ENCODE peak calls at places on chromosome 10, in four cellular contexts. N is IMR-90, L is OCI-LY7, Y is cardiac muscle cell. C is an unnamed sample.

GRCh38 chr10:69481280-69481679 is 30.0 kb downstream of the TSPAN15 start:
- DNase-seq in N (no peak), L (peak; percentile 52), Y (no peak), C (peak; percentile 36)

GRCh38 chr10:97406064-97406463 is 4.9 kb upstream of the RRP12 start:
- DNase-seq in L (no peak), N (no peak), Y (no peak), C (no peak)

GRCh38 chr10:89633484-89633883 is 11.6 kb downstream of the PANK1 start:
- DNase-seq in Y (peak; percentile 72), L (no peak), N (peak; percentile 91), C (no peak)

GRCh38 chr10:123043409-123043925 is 34.7 kb downstream of the ACADSB start:
- DNase-seq in L (peak; percentile 76), Y (peak; percentile 70), N (peak; percentile 67), C (peak; percentile 84)

GRCh38 chr10:62813453-62813852 is 2.7 kb downstream of the EGR2 start:
- DNase-seq in Y (no peak), L (no peak), N (no peak), C (no peak)

GRCh38 chr10:47363781-47364180 is 15.6 kb downstream of the RBP3 start:
- DNase-seq in L (no peak), Y (no peak), N (no peak), C (no peak)

GRCh38 chr10:110285501-110285900 is 19.2 kb downstream of the SMNDC1 start:
- DNase-seq in Y (no peak), N (no peak), L (no peak), C (no peak)

GRCh38 chr10:63297941-63298340 is 164.8 kb downstream of the NRBF2 start:
- DNase-seq in L (no peak), N (no peak), Y (no peak), C (no peak)

GRCh38 chr10:104337985-104338735 is at the start of gene ITPRIP:
- DNase-seq in Y (peak; percentile 91), N (peak; percentile 87), L (peak; percentile 87), C (peak; percentile 80)

GRCh38 chr10:36383349-36383748 is 741.3 kb upstream of the FZD8 start:
- DNase-seq in L (no peak), Y (no peak), N (no peak), C (peak; percentile 18)

GRCh38 chr10:16832351-16833080 is 15.3 kb upstream of the RSU1 start:
- DNase-seq in N (peak; percentile 90), Y (peak; percentile 93), L (no peak), C (no peak)

GRCh38 chr10:66625709-66626590 is 299.9 kb upstream of the LRRTM3 start:
- DNase-seq in L (no peak), N (no peak), Y (no peak), C (no peak)

GRCh38 chr10:114684085-114684821 is 26.2 kb upstream of the ABLIM1 start:
- DNase-seq in Y (peak; percentile 54), N (peak; percentile 30), L (no peak), C (no peak)

GRCh38 chr10:30000802-30001571 is 58.4 kb downstream of the JCAD start:
- DNase-seq in N (peak; percentile 93), Y (peak; percentile 97), L (no peak), C (no peak)

GRCh38 chr10:122331615-122332446 is 42.7 kb upstream of the PLEKHA1 start:
- DNase-seq in Y (no peak), N (no peak), L (no peak), C (no peak)

GRCh38 chr10:21049482-21049881 is 152.4 kb upstream of the NEBL start:
- DNase-seq in N (no peak), Y (no peak), L (no peak), C (no peak)

GRCh38 chr10:63896992-63897391 is 375.8 kb downstream of the REEP3 start:
- DNase-seq in N (no peak), L (no peak), Y (no peak), C (no peak)

GRCh38 chr10:108412323-108412722 is 1247.8 kb upstream of the SORCS1 start:
- DNase-seq in Y (no peak), N (no peak), L (no peak), C (no peak)

GRCh38 chr10:15237351-15237750 is 68.9 kb upstream of the NMT2 start:
- DNase-seq in Y (peak; percentile 68), N (peak; percentile 54), L (no peak), C (no peak)

GRCh38 chr10:101011517-101012423 is 12.2 kb downstream of the LZTS2 start:
- DNase-seq in Y (no peak), L (no peak), N (peak; percentile 29), C (no peak)

GRCh38 chr10:23461557-23461956 is 22.7 kb downstream of the OTUD1 start:
- DNase-seq in Y (no peak), L (no peak), N (no peak), C (no peak)

GRCh38 chr10:124875596-124875995 is 66.3 kb upstream of the ZRANB1 start:
- DNase-seq in N (peak; percentile 46), L (no peak), Y (peak; percentile 40), C (no peak)

GRCh38 chr10:79135790-79136189 is 67.0 kb downstream of the ZMIZ1 start:
- DNase-seq in L (no peak), Y (no peak), N (no peak), C (no peak)

GRCh38 chr10:25113231-25114035 is 61.4 kb upstream of the GPR158 start:
- DNase-seq in L (peak; percentile 55), N (peak; percentile 53), Y (peak; percentile 95), C (peak; percentile 69)

GRCh38 chr10:103915794-103916193 is 2.2 kb downstream of the STN1 start:
- DNase-seq in N (no peak), Y (peak; percentile 24), L (no peak), C (peak; percentile 77)

DNA sequence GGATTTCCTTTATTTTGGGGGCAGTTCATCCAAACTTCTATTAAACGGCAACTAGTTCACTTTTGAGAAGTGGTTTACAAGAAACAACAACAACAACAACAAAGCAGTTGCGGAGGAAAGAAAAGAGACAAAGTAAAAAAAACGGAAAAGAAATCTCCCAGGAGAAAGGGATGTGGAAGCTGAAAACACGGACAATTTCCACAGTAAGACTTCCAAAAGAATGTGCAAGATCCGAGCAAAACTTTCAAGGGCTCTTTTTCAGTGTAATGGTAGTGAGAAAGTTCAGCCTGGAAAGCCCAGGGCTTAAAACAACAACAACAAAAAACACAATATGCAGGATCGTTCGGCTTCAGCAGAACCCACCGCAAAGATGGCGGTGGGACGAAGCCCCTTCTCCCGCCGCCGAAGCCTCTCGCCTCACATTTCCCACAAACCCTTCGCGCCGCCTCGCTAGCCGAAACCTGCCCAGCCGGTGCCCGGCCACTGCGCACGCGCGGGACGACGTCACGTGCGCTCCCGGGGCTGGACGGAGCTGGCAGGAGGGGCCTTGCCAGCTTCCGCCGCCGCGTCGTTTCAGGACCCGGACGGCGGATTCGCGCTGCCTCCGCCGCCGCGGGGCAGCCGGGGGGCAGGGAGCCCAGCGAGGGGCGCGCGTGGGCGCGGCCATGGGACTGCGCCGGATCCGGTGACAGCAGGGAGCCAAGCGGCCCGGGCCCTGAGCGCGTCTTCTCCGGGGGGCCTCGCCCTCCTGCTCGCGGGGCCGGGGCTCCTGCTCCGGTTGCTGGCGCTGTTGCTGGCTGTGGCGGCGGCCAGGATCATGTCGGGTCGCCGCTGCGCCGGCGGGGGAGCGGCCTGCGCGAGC is at the start of gene TNKS2:
- DNase-seq in N (peak; percentile 91), L (peak; percentile 96), Y (peak; percentile 96), C (peak; percentile 96)
- H3K4me3 ChIP-seq in N (peak within 1 kb of the TSS; percentile 92), L (peak within 1 kb of the TSS; percentile 85), Y (peak within 1 kb of the TSS; percentile 94), C (peak within 1 kb of the TSS; percentile 99)

DNA sequence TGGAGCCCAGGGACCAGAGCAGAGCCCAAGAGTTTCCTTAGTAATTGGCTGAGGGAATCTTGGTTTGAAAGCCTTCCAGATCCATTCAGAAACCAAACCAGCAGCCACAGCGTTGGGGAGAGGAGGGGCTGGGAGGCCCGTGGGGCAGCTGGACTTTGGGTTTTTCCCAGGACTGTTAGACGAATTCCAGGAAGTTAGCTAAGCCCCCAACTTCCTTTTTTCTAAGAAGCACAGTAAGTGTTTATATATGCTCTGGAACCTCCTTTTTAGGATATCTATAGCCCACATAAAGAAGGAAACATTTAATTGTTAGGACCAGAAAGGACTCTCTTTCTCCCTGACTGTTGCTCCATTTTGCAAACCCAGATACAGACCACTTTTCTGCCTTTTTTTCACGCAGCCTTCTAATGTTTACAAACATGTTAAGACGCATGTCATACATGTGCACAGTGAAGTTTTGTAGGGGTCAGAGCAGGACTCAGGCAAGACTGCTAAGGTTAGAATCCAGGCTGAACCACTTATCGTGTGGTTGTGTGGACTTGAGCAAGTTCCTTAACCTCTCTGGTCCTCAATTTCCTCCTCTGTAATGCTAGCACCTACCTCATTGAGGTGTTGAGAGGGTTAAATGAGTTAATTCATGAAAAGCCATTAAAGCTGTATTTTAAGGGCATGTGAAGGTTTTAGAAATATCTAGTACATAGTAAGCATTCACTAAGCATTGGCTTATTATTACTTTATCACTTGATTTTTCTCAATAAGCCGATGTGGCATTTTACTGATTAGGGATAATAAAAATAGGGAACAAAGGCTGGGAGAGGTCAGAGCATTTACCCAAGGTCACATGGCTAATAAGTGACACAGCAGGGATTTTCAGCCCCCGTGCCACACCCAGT is 42.4 kb downstream of the TBATA start:
- DNase-seq in N (peak; percentile 72), Y (peak; percentile 88), L (no peak), C (no peak)
- H3K4me3 ChIP-seq in N (no peak overlapping the region), Y (no peak overlapping the region), L (no peak overlapping the region), C (no peak overlapping the region)

GRCh38 chr10:130190065-130190736 is 54.0 kb downstream of the GLRX3 start:
- DNase-seq in L (peak; percentile 74), Y (peak; percentile 93), N (peak; percentile 75), C (peak; percentile 87)

GRCh38 chr10:130189466-130190064 is 53.4 kb downstream of the GLRX3 start:
- DNase-seq in Y (no peak), L (no peak), N (no peak), C (no peak)

GRCh38 chr10:130181858-130182257 is 45.7 kb downstream of the GLRX3 start:
- DNase-seq in Y (no peak), L (no peak), N (no peak), C (no peak)

GRCh38 chr10:130188195-130189175 is 52.3 kb downstream of the GLRX3 start:
- DNase-seq in Y (no peak), N (no peak), L (no peak), C (no peak)

DNA sequence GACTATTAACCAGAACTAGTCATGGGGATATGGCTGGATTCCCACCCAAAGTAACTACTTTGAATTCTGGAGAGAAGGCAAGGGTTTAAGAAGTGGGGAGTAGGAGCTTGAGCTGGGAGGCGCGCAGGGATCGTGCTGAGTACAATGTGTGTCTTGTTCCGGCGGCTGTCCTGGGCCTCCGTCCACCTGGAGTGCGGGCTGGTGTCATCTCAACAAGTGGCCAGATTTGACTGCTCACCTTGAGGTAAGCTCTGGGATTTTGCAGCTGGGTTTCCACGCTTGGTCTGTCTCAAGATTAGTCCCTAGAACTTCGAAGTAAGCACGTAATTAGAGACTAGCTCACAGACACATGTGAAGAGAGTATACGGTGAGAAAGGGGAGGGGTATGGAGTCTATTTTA is 49.4 kb downstream of the GLRX3 start:
- DNase-seq in L (no peak), N (no peak), Y (no peak), C (no peak)
- H3K4me3 ChIP-seq in L (no peak overlapping the region), N (no peak overlapping the region), Y (no peak overlapping the region), C (no peak overlapping the region)

DNA sequence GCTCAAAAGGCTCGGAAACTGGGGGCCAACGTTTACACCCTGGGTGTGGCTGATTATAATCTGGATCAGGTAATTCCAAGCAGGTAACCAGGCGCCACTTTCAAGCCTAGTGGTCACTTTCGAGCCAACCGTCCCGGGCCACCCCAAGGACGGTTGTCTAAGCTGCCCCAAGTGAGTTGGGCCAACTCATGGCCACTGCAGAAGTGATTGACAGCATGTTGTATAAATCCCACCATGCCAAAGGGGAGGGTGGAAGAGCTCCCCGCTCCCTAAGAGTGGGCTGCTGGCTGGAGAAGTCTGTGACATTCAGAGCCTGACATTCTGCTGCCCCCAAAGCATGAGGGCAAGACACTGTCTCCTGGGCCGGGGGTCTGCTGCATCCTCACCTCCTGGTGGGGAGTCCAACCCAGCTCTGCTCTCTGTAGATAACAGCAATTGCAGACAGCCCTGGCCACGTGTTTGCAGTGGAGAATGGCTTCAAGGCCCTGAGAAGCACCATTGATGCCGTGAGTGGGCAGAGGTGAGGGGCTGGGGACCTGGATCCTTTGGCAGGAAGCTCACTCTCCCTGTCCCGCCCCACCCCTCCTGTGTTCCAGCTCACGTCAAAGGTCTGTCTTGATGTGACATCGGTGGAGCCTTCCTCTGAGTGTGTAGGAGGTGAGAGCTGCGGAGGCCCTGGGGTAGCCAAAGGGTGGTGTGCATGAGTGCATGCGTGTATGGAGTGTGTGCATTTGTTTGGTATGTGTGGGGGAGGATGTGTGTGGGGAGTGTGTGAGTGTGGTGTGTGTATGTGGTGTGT is 10.8 kb downstream of the ANTXRL start:
- DNase-seq in Y (no peak), L (no peak), N (no peak), C (no peak)
- H3K4me3 ChIP-seq in Y (no peak overlapping the region), L (no peak overlapping the region), N (no peak overlapping the region), C (no peak overlapping the region)